ENCODE peak calls at places on chromosome 17, in eight cellular contexts. One of them, this sample, is unnamed.

GRCh38 chr17:51486091-51486490 is 225.7 kb downstream of the UTP18 start:
- DNase-seq in GM12891: no peak
- DNase-seq in NCI-H1092 treated with DMSO at 0.1 percent for 48 hours: no peak
- DNase-seq in NCI-H524: no peak
- DNase-seq in effector CD4-positive, alpha-beta T cell: no peak
- DNase-seq in stimulated activated CD8-positive, alpha-beta memory T cell treated with anti-CD3 and anti-CD28 coated beads, Interleukin-7, amount 100 ng/mL, for 48 hours: no peak
- DNase-seq in brain microvascular endothelial cell: no peak
- DNase-seq in nucleus accumbens: no peak
- DNase-seq in this sample: no peak

GRCh38 chr17:38705803-38706624 is 941 bp downstream of the MLLT6 start:
- DNase-seq in brain microvascular endothelial cell: no peak
- DNase-seq in stimulated activated CD8-positive, alpha-beta memory T cell treated with anti-CD3 and anti-CD28 coated beads, Interleukin-7, amount 100 ng/mL, for 48 hours: no peak
- DNase-seq in effector CD4-positive, alpha-beta T cell: no peak
- DNase-seq in nucleus accumbens: no peak
- DNase-seq in NCI-H1092 treated with DMSO at 0.1 percent for 48 hours: no peak
- DNase-seq in GM12891: no peak
- DNase-seq in NCI-H524: peak; percentile 85
- DNase-seq in this sample: no peak

GRCh38 chr17:82372591-82373452 is 1.3 kb downstream of the UTS2R start:
- DNase-seq in NCI-H524: no peak
- DNase-seq in brain microvascular endothelial cell: no peak
- DNase-seq in GM12891: no peak
- DNase-seq in effector CD4-positive, alpha-beta T cell: no peak
- DNase-seq in NCI-H1092 treated with DMSO at 0.1 percent for 48 hours: no peak
- DNase-seq in nucleus accumbens: no peak
- DNase-seq in stimulated activated CD8-positive, alpha-beta memory T cell treated with anti-CD3 and anti-CD28 coated beads, Interleukin-7, amount 100 ng/mL, for 48 hours: no peak
- DNase-seq in this sample: no peak

GRCh38 chr17:62859146-62859545 is 51.0 kb upstream of the MARCHF10 start:
- DNase-seq in brain microvascular endothelial cell: no peak
- DNase-seq in NCI-H1092 treated with DMSO at 0.1 percent for 48 hours: no peak
- DNase-seq in GM12891: no peak
- DNase-seq in NCI-H524: no peak
- DNase-seq in stimulated activated CD8-positive, alpha-beta memory T cell treated with anti-CD3 and anti-CD28 coated beads, Interleukin-7, amount 100 ng/mL, for 48 hours: no peak
- DNase-seq in effector CD4-positive, alpha-beta T cell: no peak
- DNase-seq in nucleus accumbens: no peak
- DNase-seq in this sample: peak; percentile 41

GRCh38 chr17:1495265-1495664 is 2.8 kb upstream of the MYO1C start:
- DNase-seq in effector CD4-positive, alpha-beta T cell: no peak
- DNase-seq in NCI-H1092 treated with DMSO at 0.1 percent for 48 hours: no peak
- DNase-seq in nucleus accumbens: no peak
- DNase-seq in GM12891: no peak
- DNase-seq in brain microvascular endothelial cell: no peak
- DNase-seq in NCI-H524: no peak
- DNase-seq in stimulated activated CD8-positive, alpha-beta memory T cell treated with anti-CD3 and anti-CD28 coated beads, Interleukin-7, amount 100 ng/mL, for 48 hours: no peak
- DNase-seq in this sample: no peak

GRCh38 chr17:45282683-45283644 is 21.1 kb upstream of the SPATA32 start:
- DNase-seq in brain microvascular endothelial cell: peak; percentile 90
- DNase-seq in NCI-H1092 treated with DMSO at 0.1 percent for 48 hours: peak; percentile 85
- DNase-seq in effector CD4-positive, alpha-beta T cell: no peak
- DNase-seq in stimulated activated CD8-positive, alpha-beta memory T cell treated with anti-CD3 and anti-CD28 coated beads, Interleukin-7, amount 100 ng/mL, for 48 hours: no peak
- DNase-seq in GM12891: no peak
- DNase-seq in NCI-H524: peak; percentile 93
- DNase-seq in nucleus accumbens: no peak
- DNase-seq in this sample: peak; percentile 24

GRCh38 chr17:65270932-65271700 is 133.9 kb downstream of the RGS9 start:
- DNase-seq in stimulated activated CD8-positive, alpha-beta memory T cell treated with anti-CD3 and anti-CD28 coated beads, Interleukin-7, amount 100 ng/mL, for 48 hours: no peak
- DNase-seq in effector CD4-positive, alpha-beta T cell: no peak
- DNase-seq in NCI-H524: no peak
- DNase-seq in NCI-H1092 treated with DMSO at 0.1 percent for 48 hours: no peak
- DNase-seq in GM12891: no peak
- DNase-seq in brain microvascular endothelial cell: no peak
- DNase-seq in nucleus accumbens: no peak
- DNase-seq in this sample: no peak

GRCh38 chr17:16419929-16420271 is 4.5 kb downstream of the TRPV2 start:
- DNase-seq in GM12891: no peak
- DNase-seq in NCI-H1092 treated with DMSO at 0.1 percent for 48 hours: no peak
- DNase-seq in effector CD4-positive, alpha-beta T cell: peak; percentile 22
- DNase-seq in nucleus accumbens: no peak
- DNase-seq in brain microvascular endothelial cell: peak; percentile 79
- DNase-seq in stimulated activated CD8-positive, alpha-beta memory T cell treated with anti-CD3 and anti-CD28 coated beads, Interleukin-7, amount 100 ng/mL, for 48 hours: no peak
- DNase-seq in NCI-H524: no peak
- DNase-seq in this sample: peak; percentile 91

GRCh38 chr17:29358421-29358820 is 31.7 kb upstream of the TAOK1 start:
- DNase-seq in GM12891: no peak
- DNase-seq in effector CD4-positive, alpha-beta T cell: no peak
- DNase-seq in brain microvascular endothelial cell: no peak
- DNase-seq in stimulated activated CD8-positive, alpha-beta memory T cell treated with anti-CD3 and anti-CD28 coated beads, Interleukin-7, amount 100 ng/mL, for 48 hours: no peak
- DNase-seq in NCI-H1092 treated with DMSO at 0.1 percent for 48 hours: no peak
- DNase-seq in nucleus accumbens: no peak
- DNase-seq in NCI-H524: no peak
- DNase-seq in this sample: no peak

GRCh38 chr17:82052638-82053059 is 951 bp downstream of the GPS1 start:
- DNase-seq in nucleus accumbens: no peak
- DNase-seq in NCI-H1092 treated with DMSO at 0.1 percent for 48 hours: no peak
- DNase-seq in brain microvascular endothelial cell: no peak
- DNase-seq in GM12891: no peak
- DNase-seq in effector CD4-positive, alpha-beta T cell: no peak
- DNase-seq in stimulated activated CD8-positive, alpha-beta memory T cell treated with anti-CD3 and anti-CD28 coated beads, Interleukin-7, amount 100 ng/mL, for 48 hours: no peak
- DNase-seq in NCI-H524: no peak
- DNase-seq in this sample: no peak

GRCh38 chr17:19345067-19345460 is 17.5 kb downstream of the B9D1 start:
- DNase-seq in effector CD4-positive, alpha-beta T cell: no peak
- DNase-seq in NCI-H1092 treated with DMSO at 0.1 percent for 48 hours: no peak
- DNase-seq in stimulated activated CD8-positive, alpha-beta memory T cell treated with anti-CD3 and anti-CD28 coated beads, Interleukin-7, amount 100 ng/mL, for 48 hours: no peak
- DNase-seq in NCI-H524: no peak
- DNase-seq in nucleus accumbens: no peak
- DNase-seq in GM12891: no peak
- DNase-seq in brain microvascular endothelial cell: no peak
- DNase-seq in this sample: no peak

GRCh38 chr17:49624896-49625295 is 49.2 kb downstream of the NXPH3 start:
- DNase-seq in NCI-H1092 treated with DMSO at 0.1 percent for 48 hours: no peak
- DNase-seq in NCI-H524: no peak
- DNase-seq in effector CD4-positive, alpha-beta T cell: no peak
- DNase-seq in nucleus accumbens: no peak
- DNase-seq in GM12891: no peak
- DNase-seq in brain microvascular endothelial cell: peak; percentile 25
- DNase-seq in stimulated activated CD8-positive, alpha-beta memory T cell treated with anti-CD3 and anti-CD28 coated beads, Interleukin-7, amount 100 ng/mL, for 48 hours: no peak
- DNase-seq in this sample: peak; percentile 37

GRCh38 chr17:8289103-8289397 is 580 bp downstream of the RANGRF start:
- DNase-seq in brain microvascular endothelial cell: peak; percentile 44
- DNase-seq in nucleus accumbens: no peak
- DNase-seq in stimulated activated CD8-positive, alpha-beta memory T cell treated with anti-CD3 and anti-CD28 coated beads, Interleukin-7, amount 100 ng/mL, for 48 hours: peak; percentile 62
- DNase-seq in effector CD4-positive, alpha-beta T cell: no peak
- DNase-seq in NCI-H1092 treated with DMSO at 0.1 percent for 48 hours: peak; percentile 2
- DNase-seq in NCI-H524: peak; percentile 25
- DNase-seq in GM12891: no peak
- DNase-seq in this sample: no peak

This sample was measured in HCEC 1CT.